ENCODE peak calls at places on chromosome 6, in five cellular contexts. I, G, Q, E and B are unnamed samples.
A peak's percentile ranks its signal among the peaks of the same experiment; 100 is the strongest.

GRCh38 chr6:34248198-34248726 is 544 bp downstream of the SMIM29 start:
- DNase-seq in I (no peak), G (peak; percentile 85), Q (peak; percentile 74), E (peak; percentile 90), B (no peak)

GRCh38 chr6:142047934-142048592 is 84.7 kb upstream of the GJE1 start:
- DNase-seq in I (no peak), G (no peak), Q (no peak), E (no peak), B (no peak)

GRCh38 chr6:3405182-3405518 is 51.7 kb downstream of the SLC22A23 start:
- DNase-seq in I (no peak), G (no peak), Q (no peak), E (no peak), B (no peak)

GRCh38 chr6:2127484-2127911 is 117.9 kb downstream of the GMDS start:
- DNase-seq in I (no peak), G (peak; percentile 65), Q (no peak), E (peak; percentile 93), B (no peak)

GRCh38 chr6:85714893-85715530 is 72.3 kb upstream of the SYNCRIP start:
- DNase-seq in I (no peak), G (no peak), Q (no peak), E (no peak), B (no peak)

GRCh38 chr6:26455357-26455970 is 2.3 kb upstream of the BTN2A1 start:
- DNase-seq in I (no peak), G (no peak), Q (no peak), E (no peak), B (peak; percentile 12)

GRCh38 chr6:166025149-166025898 is 142.3 kb downstream of the TBXT start:
- DNase-seq in I (no peak), G (no peak), Q (no peak), E (peak; percentile 50), B (no peak)

GRCh38 chr6:89034586-89035251 is 45.8 kb upstream of the PNRC1 start:
- DNase-seq in I (no peak), G (peak; percentile 80), Q (no peak), E (no peak), B (peak; percentile 82)

GRCh38 chr6:137829641-137830083 is 37.4 kb upstream of the TNFAIP3 start:
- DNase-seq in I (peak; percentile 39), G (no peak), Q (no peak), E (no peak), B (peak; percentile 71)

GRCh38 chr6:116217069-116217468 is 36.8 kb downstream of the TSPYL4 start:
- DNase-seq in I (no peak), G (no peak), Q (no peak), E (no peak), B (no peak)

GRCh38 chr6:138204792-138205384 is 13.4 kb downstream of the PBOV1 start:
- DNase-seq in I (no peak), G (no peak), Q (no peak), E (no peak), B (no peak)

GRCh38 chr6:1749041-1749440 is 139.3 kb downstream of the FOXC1 start:
- DNase-seq in I (no peak), G (no peak), Q (no peak), E (no peak), B (no peak)

GRCh38 chr6:30741789-30742315 is 635 bp downstream of the FLOT1 start:
- DNase-seq in I (no peak), G (no peak), Q (no peak), E (no peak), B (no peak)

GRCh38 chr6:142697912-142698311 is 247.1 kb downstream of the HIVEP2 start:
- DNase-seq in I (no peak), G (no peak), Q (no peak), E (peak; percentile 44), B (no peak)

GRCh38 chr6:69232506-69233194 is 564.2 kb downstream of the LMBRD1 start:
- DNase-seq in I (peak; percentile 49), G (no peak), Q (peak; percentile 85), E (peak; percentile 89), B (peak; percentile 14)

GRCh38 chr6:14838041-14838596 is 407.8 kb upstream of the JARID2 start:
- DNase-seq in I (no peak), G (no peak), Q (no peak), E (no peak), B (no peak)

GRCh38 chr6:2578729-2579128 is 172.0 kb downstream of the MYLK4 start:
- DNase-seq in I (peak; percentile 21), G (no peak), Q (no peak), E (no peak), B (peak; percentile 73)

GRCh38 chr6:111486921-111487320 is 3.9 kb upstream of the REV3L start:
- DNase-seq in I (no peak), G (no peak), Q (no peak), E (no peak), B (no peak)

GRCh38 chr6:72424476-72424875 is 197.4 kb upstream of the KCNQ5 start:
- DNase-seq in I (no peak), G (no peak), Q (no peak), E (no peak), B (peak; percentile 5)

GRCh38 chr6:157906537-157907061 is 75.1 kb upstream of the SYNJ2 start:
- DNase-seq in I (no peak), G (no peak), Q (no peak), E (no peak), B (no peak)

GRCh38 chr6:87742106-87742505 is 40.1 kb upstream of the AKIRIN2 start:
- DNase-seq in I (no peak), G (no peak), Q (no peak), E (no peak), B (no peak)

GRCh38 chr6:148251891-148252290 is 90.7 kb upstream of the SASH1 start:
- DNase-seq in I (no peak), G (no peak), Q (no peak), E (no peak), B (no peak)

GRCh38 chr6:158663465-158664167 is 13.8 kb downstream of the SYTL3 start:
- DNase-seq in I (no peak), G (no peak), Q (no peak), E (no peak), B (no peak)

GRCh38 chr6:169933839-169934698 is 182.6 kb downstream of the ERMARD start:
- DNase-seq in I (no peak), G (peak; percentile 87), Q (no peak), E (peak; percentile 91), B (no peak)

GRCh38 chr6:158086706-158087518 is 81.2 kb downstream of the SERAC1 start:
- DNase-seq in I (no peak), G (no peak), Q (no peak), E (peak; percentile 84), B (no peak)

GRCh38 chr6:34202329-34203201 is 34.1 kb upstream of the HMGA1 start:
- DNase-seq in I (no peak), G (no peak), Q (peak; percentile 92), E (no peak), B (no peak)

GRCh38 chr6:110415297-110415916 is at the start of gene DDO:
- DNase-seq in I (peak; percentile 61), G (peak; percentile 74), Q (no peak), E (peak; percentile 89), B (no peak)

GRCh38 chr6:35251949-35252348 is 7.6 kb upstream of the ZNF76 start:
- DNase-seq in I (no peak), G (no peak), Q (no peak), E (no peak), B (no peak)

GRCh38 chr6:35247642-35248231 is 11.8 kb upstream of the ZNF76 start:
- DNase-seq in I (no peak), G (no peak), Q (no peak), E (no peak), B (no peak)

GRCh38 chr6:35248965-35249364 is 10.6 kb upstream of the ZNF76 start:
- DNase-seq in I (no peak), G (no peak), Q (no peak), E (no peak), B (no peak)

GRCh38 chr6:35244551-35244950 is 15.0 kb upstream of the ZNF76 start:
- DNase-seq in I (no peak), G (no peak), Q (no peak), E (no peak), B (no peak)

DNA sequence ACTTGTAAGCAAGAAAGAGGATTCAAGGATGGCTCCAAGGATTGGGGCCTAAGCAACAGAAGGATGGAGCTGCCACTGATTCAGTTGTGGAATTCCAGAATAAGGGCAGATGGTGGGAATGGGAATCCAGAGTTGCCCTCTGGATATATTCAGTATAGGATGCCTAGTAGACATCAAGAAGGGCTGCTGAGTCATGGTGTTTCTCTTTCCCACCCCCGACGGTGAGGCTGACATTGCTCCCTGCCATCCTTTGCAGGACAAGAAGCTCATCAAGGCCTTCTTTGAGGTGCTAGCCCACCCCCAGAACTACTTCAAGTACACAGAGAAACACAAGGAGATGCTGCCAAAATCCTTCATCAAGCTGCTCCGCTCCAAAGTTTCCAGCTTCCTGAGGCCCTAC is 11.2 kb upstream of the ZNF76 start:
- DNase-seq in I (no peak), G (no peak), Q (no peak), E (no peak), B (no peak)
- H3K27ac ChIP-seq in I (no peak overlapping the region), G (no peak overlapping the region), Q (no peak overlapping the region), E (no peak overlapping the region), B (no peak overlapping the region)

GRCh38 chr6:76885861-76886301 is 577.4 kb downstream of the HTR1B start:
- DNase-seq in I (no peak), G (no peak), Q (no peak), E (no peak), B (no peak)
- H3K27ac ChIP-seq in I (no peak overlapping the region), G (no peak overlapping the region), Q (no peak overlapping the region), E (no peak overlapping the region), B (no peak overlapping the region)

GRCh38 chr6:13307508-13307995 is 20.8 kb downstream of the TBC1D7 start:
- DNase-seq in I (no peak), G (no peak), Q (no peak), E (no peak), B (peak; percentile 45)
- H3K27ac ChIP-seq in I (peak overlapping the region; percentile 43), G (no peak overlapping the region), Q (no peak overlapping the region), E (peak overlapping the region; percentile 82), B (peak overlapping the region; percentile 89)

DNA sequence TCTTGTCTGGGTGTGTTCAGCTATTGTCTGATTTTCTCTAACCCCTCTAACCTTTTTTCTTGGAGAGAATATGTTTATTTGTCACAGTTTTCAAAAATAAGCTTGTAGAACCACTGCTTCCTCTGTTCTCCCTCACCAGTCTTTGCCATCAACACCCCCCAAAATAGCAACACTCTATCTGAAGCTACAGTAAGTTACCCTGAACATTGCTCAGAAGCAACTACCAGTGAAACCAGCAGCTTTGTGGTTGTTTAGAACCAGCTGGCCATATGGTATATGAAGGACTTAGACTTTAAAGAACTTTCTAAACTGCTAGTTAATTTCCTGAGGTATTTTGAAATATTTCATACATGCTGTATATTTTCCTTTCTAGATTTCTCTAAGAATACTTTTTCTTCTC is 242.9 kb downstream of the KHDRBS2 start:
- DNase-seq in I (no peak), G (no peak), Q (no peak), E (no peak), B (no peak)
- H3K27ac ChIP-seq in I (no peak overlapping the region), G (no peak overlapping the region), Q (no peak overlapping the region), E (no peak overlapping the region), B (no peak overlapping the region)

DNA sequence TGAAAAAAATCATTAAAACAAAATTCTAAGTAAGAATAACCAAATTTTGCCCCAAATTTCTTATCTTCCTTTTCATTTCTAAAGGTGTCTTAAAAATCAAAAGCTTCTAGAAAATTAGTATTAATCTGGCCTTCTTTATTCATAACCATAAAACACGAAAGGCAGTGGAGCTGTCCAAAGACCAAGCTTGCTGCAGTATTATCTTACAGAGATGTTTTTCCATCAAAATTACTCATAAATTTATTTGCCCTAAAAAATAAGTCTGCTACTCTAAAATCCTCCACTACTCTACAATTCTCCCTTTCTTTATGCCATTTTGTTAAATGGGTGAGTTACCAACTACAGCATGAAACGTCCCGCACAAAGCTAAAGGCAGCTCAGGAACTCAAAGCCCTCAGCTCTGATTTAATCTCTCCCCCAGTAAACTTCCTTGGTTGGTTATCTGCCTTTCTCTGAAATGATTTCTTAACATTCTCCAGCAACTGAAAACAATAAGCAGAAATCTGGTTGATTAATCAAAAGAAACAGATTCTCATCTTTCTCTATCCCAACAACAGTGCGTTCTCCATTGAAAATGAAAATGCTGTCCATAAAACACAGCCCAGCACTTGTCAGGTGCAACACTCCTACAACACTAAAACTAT is 2.1 kb downstream of the USP49 start:
- DNase-seq in I (no peak), G (no peak), Q (no peak), E (no peak), B (no peak)
- H3K27ac ChIP-seq in I (no peak overlapping the region), G (no peak overlapping the region), Q (no peak overlapping the region), E (no peak overlapping the region), B (no peak overlapping the region)